ENCODE peak calls at places on chromosomes 12 and 14, in seven cellular contexts. I, C, N, M, O, T and U are unnamed samples.

GRCh38 chr12:63915105-63915830 is 70.8 kb downstream of the SRGAP1 start:
- DNase-seq in I (no peak), C (no peak), N (no peak), M (no peak), O (no peak), T (peak), U (peak)

GRCh38 chr12:38912116-38912515 is 6.7 kb upstream of the CPNE8 start:
- DNase-seq in I (no peak), C (no peak), N (no peak), M (no peak), O (no peak), T (no peak), U (no peak)

GRCh38 chr12:49984476-49984890 is 11.7 kb downstream of the AQP6 start:
- DNase-seq in I (no peak), C (no peak), N (no peak), M (no peak), O (no peak), T (no peak), U (no peak)

GRCh38 chr14:35847636-35848035 is 21.5 kb downstream of the BRMS1L start:
- DNase-seq in I (no peak), C (no peak), N (no peak), M (no peak), O (no peak), T (no peak), U (no peak)

GRCh38 chr14:31992051-31992450 is 85.1 kb upstream of the ARHGAP5 start:
- DNase-seq in I (no peak), C (no peak), N (no peak), M (no peak), O (peak), T (no peak), U (no peak)

GRCh38 chr12:98422359-98422758 is 93.0 kb upstream of the TMPO start:
- DNase-seq in I (no peak), C (no peak), N (no peak), M (no peak), O (no peak), T (no peak), U (no peak)

GRCh38 chr12:53981652-53982565 is 3.0 kb upstream of the HOXC10 start:
- DNase-seq in I (no peak), C (no peak), N (no peak), M (no peak), O (no peak), T (no peak), U (no peak)

GRCh38 chr14:79438696-79439342 is 772.5 kb downstream of the DIO2 start:
- DNase-seq in I (no peak), C (no peak), N (no peak), M (no peak), O (no peak), T (no peak), U (no peak)

GRCh38 chr12:103596981-103597380 is 9.9 kb downstream of the STAB2 start:
- DNase-seq in I (no peak), C (no peak), N (no peak), M (no peak), O (no peak), T (no peak), U (peak)

GRCh38 chr12:26608706-26609105 is 224.3 kb downstream of the ITPR2 start:
- DNase-seq in I (no peak), C (no peak), N (no peak), M (no peak), O (no peak), T (peak), U (no peak)

GRCh38 chr12:27785882-27786570 is 6.0 kb upstream of the MANSC4 start:
- DNase-seq in I (no peak), C (no peak), N (no peak), M (no peak), O (peak), T (peak), U (peak)

GRCh38 chr14:104877806-104878550 is 12.9 kb downstream of the CEP170B start:
- DNase-seq in I (no peak), C (no peak), N (no peak), M (no peak), O (no peak), T (no peak), U (no peak)

GRCh38 chr14:70955543-70956480 is 48.6 kb downstream of the PCNX1 start:
- DNase-seq in I (no peak), C (no peak), N (no peak), M (no peak), O (no peak), T (peak), U (peak)

GRCh38 chr14:71918955-71919354 is 13.3 kb upstream of the RGS6 start:
- DNase-seq in I (no peak), C (no peak), N (no peak), M (no peak), O (no peak), T (no peak), U (peak)

GRCh38 chr12:128753438-128753837 is 70.3 kb downstream of the SLC15A4 start:
- DNase-seq in I (no peak), C (no peak), N (no peak), M (no peak), O (no peak), T (no peak), U (no peak)

GRCh38 chr14:49950275-49951250 is 57.7 kb downstream of the ARF6 start:
- DNase-seq in I (no peak), C (peak), N (peak), M (no peak), O (no peak), T (no peak), U (no peak)

GRCh38 chr14:68451676-68452387 is 341.0 kb downstream of the ZFP36L1 start:
- DNase-seq in I (peak), C (no peak), N (no peak), M (no peak), O (peak), T (peak), U (peak)

GRCh38 chr14:58298477-58298879 is at the start of gene ARID4A:
- DNase-seq in I (peak), C (peak), N (no peak), M (peak), O (no peak), T (no peak), U (no peak)

GRCh38 chr12:125121095-125121494 is 55.9 kb downstream of the AACS start:
- DNase-seq in I (no peak), C (peak), N (no peak), M (no peak), O (no peak), T (no peak), U (no peak)

GRCh38 chr12:56590237-56590830 is 39.8 kb downstream of the BAZ2A start:
- DNase-seq in I (no peak), C (no peak), N (no peak), M (no peak), O (no peak), T (peak), U (peak)

GRCh38 chr12:124136796-124137195 is 158.1 kb upstream of the RFLNA start:
- DNase-seq in I (no peak), C (no peak), N (no peak), M (no peak), O (no peak), T (no peak), U (no peak)

GRCh38 chr14:80872645-80873044 is 68.9 kb downstream of the CEP128 start:
- DNase-seq in I (no peak), C (no peak), N (no peak), M (no peak), O (no peak), T (no peak), U (no peak)

GRCh38 chr14:100676089-100676685 is 50.5 kb upstream of the DLK1 start:
- DNase-seq in I (no peak), C (no peak), N (no peak), M (no peak), O (no peak), T (no peak), U (no peak)

GRCh38 chr12:47361389-47362031 is 281.8 kb upstream of the AMIGO2 start:
- DNase-seq in I (no peak), C (no peak), N (no peak), M (no peak), O (no peak), T (no peak), U (no peak)

GRCh38 chr14:37232907-37233481 is 35.3 kb downstream of the MIPOL1 start:
- DNase-seq in I (no peak), C (no peak), N (no peak), M (no peak), O (peak), T (peak), U (peak)

GRCh38 chr14:69694730-69695663 is 71.9 kb upstream of the SRSF5 start:
- DNase-seq in I (no peak), C (no peak), N (peak), M (no peak), O (no peak), T (no peak), U (peak)

GRCh38 chr12:45355750-45356149 is 139.9 kb downstream of the ANO6 start:
- DNase-seq in I (no peak), C (no peak), N (no peak), M (no peak), O (no peak), T (no peak), U (no peak)

GRCh38 chr12:71465794-71466193 is 26.2 kb downstream of the LGR5 start:
- DNase-seq in I (no peak), C (no peak), N (no peak), M (no peak), O (no peak), T (no peak), U (no peak)

GRCh38 chr12:75623631-75624118 is 112.3 kb upstream of the KRR1 start:
- DNase-seq in I (no peak), C (no peak), N (no peak), M (no peak), O (no peak), T (peak), U (peak)

GRCh38 chr14:72443991-72444431 is 449.9 kb downstream of the DPF3 start:
- DNase-seq in I (no peak), C (no peak), N (no peak), M (no peak), O (no peak), T (no peak), U (no peak)

GRCh38 chr14:53881161-53881846 is 75.3 kb downstream of the BMP4 start:
- DNase-seq in I (no peak), C (no peak), N (no peak), M (no peak), O (no peak), T (peak), U (no peak)

GRCh38 chr14:55136241-55136640 is 7.2 kb downstream of the LGALS3 start:
- DNase-seq in I (no peak), C (no peak), N (no peak), M (no peak), O (no peak), T (peak), U (peak)

GRCh38 chr12:119151445-119151844 is 27.3 kb upstream of the HSPB8 start:
- DNase-seq in I (no peak), C (no peak), N (no peak), M (no peak), O (no peak), T (no peak), U (no peak)